ENCODE peak calls at places on chromosomes 6 and 20, in four cellular contexts. One of them, this sample, is unnamed.

GRCh38 chr6:5846335-5846734 is 160.4 kb downstream of the NRN1 start:
- DNase-seq in GM12878: no peak
- DNase-seq in HepG2: no peak
- DNase-seq in K562: no peak
- DNase-seq in this sample: no peak

GRCh38 chr6:27662770-27663169 is 189.9 kb upstream of the ZNF184 start:
- DNase-seq in K562: no peak
- DNase-seq in GM12878: no peak
- DNase-seq in HepG2: no peak
- DNase-seq in this sample: no peak

GRCh38 chr6:79466222-79466834 is 70.9 kb downstream of the LCA5 start:
- DNase-seq in HepG2: no peak
- DNase-seq in K562: no peak
- DNase-seq in GM12878: no peak
- DNase-seq in this sample: peak

GRCh38 chr6:26122793-26123674 is 35.8 kb downstream of the HFE start:
- DNase-seq in HepG2: peak
- DNase-seq in GM12878: peak
- DNase-seq in K562: peak
- DNase-seq in this sample: peak

GRCh38 chr6:112571886-112572285 is 224.8 kb downstream of the RFPL4B start:
- DNase-seq in GM12878: no peak
- DNase-seq in HepG2: no peak
- DNase-seq in K562: no peak
- DNase-seq in this sample: no peak

GRCh38 chr6:144150673-144151009 is 324 bp downstream of the STX11 start:
- DNase-seq in GM12878: no peak
- DNase-seq in K562: peak
- DNase-seq in HepG2: no peak
- DNase-seq in this sample: peak

GRCh38 chr6:12751694-12752304 is 35.2 kb downstream of the PHACTR1 start:
- DNase-seq in GM12878: no peak
- DNase-seq in HepG2: peak
- DNase-seq in K562: peak
- DNase-seq in this sample: peak

GRCh38 chr6:1229301-1229700 is 82.6 kb upstream of the FOXQ1 start:
- DNase-seq in GM12878: no peak
- DNase-seq in HepG2: no peak
- DNase-seq in K562: no peak
- DNase-seq in this sample: no peak

GRCh38 chr20:52104546-52105044 is 87.0 kb downstream of the ZFP64 start:
- DNase-seq in HepG2: no peak
- DNase-seq in GM12878: no peak
- DNase-seq in K562: no peak
- DNase-seq in this sample: peak

GRCh38 chr6:101961357-101961756 is 567.8 kb downstream of the GRIK2 start:
- DNase-seq in K562: no peak
- DNase-seq in GM12878: no peak
- DNase-seq in HepG2: no peak
- DNase-seq in this sample: no peak

GRCh38 chr20:25669826-25670422 is 26.7 kb downstream of the ZNF337 start:
- DNase-seq in K562: no peak
- DNase-seq in GM12878: no peak
- DNase-seq in HepG2: peak
- DNase-seq in this sample: peak

GRCh38 chr20:43508604-43509040 is 1.1 kb downstream of the L3MBTL1 start:
- DNase-seq in K562: peak
- DNase-seq in HepG2: no peak
- DNase-seq in GM12878: no peak
- DNase-seq in this sample: no peak

GRCh38 chr6:93376026-93376540 is 43.3 kb downstream of the EPHA7 start:
- DNase-seq in HepG2: no peak
- DNase-seq in GM12878: no peak
- DNase-seq in K562: no peak
- DNase-seq in this sample: no peak

GRCh38 chr6:17454316-17455005 is 61.1 kb downstream of the CAP2 start:
- DNase-seq in HepG2: no peak
- DNase-seq in GM12878: no peak
- DNase-seq in K562: no peak
- DNase-seq in this sample: no peak

GRCh38 chr6:11868392-11868791 is 89.8 kb upstream of the ADTRP start:
- DNase-seq in HepG2: no peak
- DNase-seq in K562: no peak
- DNase-seq in GM12878: no peak
- DNase-seq in this sample: no peak

GRCh38 chr6:37819802-37820712 is 530 bp downstream of the ZFAND3 start:
- DNase-seq in K562: peak
- DNase-seq in HepG2: peak
- DNase-seq in GM12878: peak
- DNase-seq in this sample: peak

GRCh38 chr6:116159782-116160524 is 34.0 kb upstream of the COL10A1 start:
- DNase-seq in GM12878: no peak
- DNase-seq in HepG2: no peak
- DNase-seq in K562: no peak
- DNase-seq in this sample: no peak

GRCh38 chr6:127102299-127102698 is 16.2 kb upstream of the RSPO3 start:
- DNase-seq in GM12878: no peak
- DNase-seq in K562: no peak
- DNase-seq in HepG2: no peak
- DNase-seq in this sample: no peak

GRCh38 chr20:43448748-43449535 is 8.8 kb upstream of the SRSF6 start:
- DNase-seq in GM12878: peak
- DNase-seq in K562: peak
- DNase-seq in HepG2: peak
- DNase-seq in this sample: peak

GRCh38 chr6:158628542-158628941 is 16.0 kb downstream of the DYNLT1 start:
- DNase-seq in K562: no peak
- DNase-seq in HepG2: no peak
- DNase-seq in GM12878: no peak
- DNase-seq in this sample: no peak

GRCh38 chr6:6556162-6556737 is 32.3 kb upstream of the LY86 start:
- DNase-seq in HepG2: no peak
- DNase-seq in K562: no peak
- DNase-seq in GM12878: no peak
- DNase-seq in this sample: no peak

GRCh38 chr6:51289041-51289440 is 470.4 kb downstream of the TFAP2B start:
- DNase-seq in K562: no peak
- DNase-seq in HepG2: no peak
- DNase-seq in GM12878: no peak
- DNase-seq in this sample: no peak

DNA sequence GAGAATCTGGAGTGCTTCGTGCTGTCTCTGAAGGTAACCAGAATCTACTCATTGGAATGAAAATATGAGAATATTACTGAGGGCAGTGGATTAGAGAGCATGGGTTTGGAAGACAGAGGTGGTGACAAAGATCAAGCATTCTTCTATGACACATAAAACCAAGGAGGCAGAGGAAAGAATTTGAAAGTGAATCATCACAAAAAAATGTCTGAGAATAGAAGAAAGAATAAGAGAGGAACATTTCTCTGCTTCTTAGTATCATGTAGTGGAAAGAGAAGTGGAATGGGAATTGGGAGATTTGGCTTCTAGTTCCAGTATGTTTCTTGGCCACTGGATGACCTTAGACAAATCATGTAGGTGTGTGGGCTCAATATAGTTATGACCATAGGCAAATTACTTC is 474.0 kb downstream of the TFAP2B start:
- DNase-seq in HepG2: no peak
- DNase-seq in K562: no peak
- DNase-seq in GM12878: no peak
- DNase-seq in this sample: no peak
- TF ChIP-seq FOXK2 in HepG2: no peak
- TF ChIP-seq FOXK2 in K562: no peak
- TF ChIP-seq FOXK2 in GM12878: no peak
- TF ChIP-seq FOXK2 in this sample: no peak

DNA sequence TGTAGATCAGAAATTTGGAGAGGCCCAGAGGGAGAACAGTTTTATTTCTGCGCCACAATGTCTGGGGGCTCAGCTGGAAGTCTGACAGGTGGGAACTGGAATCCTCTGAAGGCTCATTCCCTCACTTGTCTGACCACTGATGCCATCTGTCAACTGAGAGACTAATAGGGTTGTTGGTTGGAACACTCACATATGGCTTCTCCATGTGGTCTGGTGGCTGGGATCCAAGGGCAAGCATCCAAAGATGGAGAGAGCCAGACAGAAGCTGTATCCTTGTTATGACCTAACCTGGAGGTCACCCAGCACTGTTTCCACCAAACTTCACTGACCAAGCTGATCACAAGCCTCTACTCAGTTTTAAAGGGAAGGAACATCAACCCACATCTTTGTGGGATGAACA is 117.9 kb upstream of the AKAP12 start:
- DNase-seq in K562: no peak
- DNase-seq in HepG2: no peak
- DNase-seq in GM12878: no peak
- DNase-seq in this sample: no peak
- TF ChIP-seq FOXK2 in K562: no peak
- TF ChIP-seq FOXK2 in HepG2: no peak
- TF ChIP-seq FOXK2 in GM12878: no peak
- TF ChIP-seq FOXK2 in this sample: no peak

GRCh38 chr20:50720582-50720981 is 10.8 kb upstream of the PARD6B start:
- DNase-seq in HepG2: no peak
- DNase-seq in K562: no peak
- DNase-seq in GM12878: no peak
- DNase-seq in this sample: no peak

GRCh38 chr20:50722466-50723155 is 8.8 kb upstream of the PARD6B start:
- DNase-seq in K562: no peak
- DNase-seq in HepG2: no peak
- DNase-seq in GM12878: no peak
- DNase-seq in this sample: no peak

GRCh38 chr20:50723672-50724071 is 7.7 kb upstream of the PARD6B start:
- DNase-seq in K562: no peak
- DNase-seq in HepG2: no peak
- DNase-seq in GM12878: no peak
- DNase-seq in this sample: no peak

GRCh38 chr20:50724112-50724724 is 7.2 kb upstream of the PARD6B start:
- DNase-seq in K562: no peak
- DNase-seq in HepG2: no peak
- DNase-seq in GM12878: no peak
- DNase-seq in this sample: no peak

DNA sequence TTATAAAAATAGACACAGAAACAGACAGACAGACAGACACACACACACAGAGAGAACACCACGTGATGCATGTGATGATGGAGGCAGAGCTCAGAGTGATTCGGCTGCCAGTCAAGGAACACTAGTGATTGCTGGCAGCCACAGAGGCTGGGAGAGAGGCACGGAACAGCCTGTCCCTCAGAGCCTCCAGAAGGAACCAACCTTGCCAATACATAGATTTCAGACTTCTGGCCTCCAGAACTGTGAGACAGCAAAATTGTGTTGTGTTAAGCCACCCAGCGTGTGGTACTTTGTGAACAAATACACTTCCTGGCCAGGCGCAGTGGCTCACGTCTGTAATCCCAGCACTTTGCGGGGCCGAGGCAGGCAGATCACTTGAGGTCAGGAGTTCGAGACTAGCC is 9.5 kb upstream of the PARD6B start:
- DNase-seq in GM12878: no peak
- DNase-seq in K562: no peak
- DNase-seq in HepG2: no peak
- DNase-seq in this sample: no peak
- TF ChIP-seq FOXK2 in GM12878: no peak
- TF ChIP-seq FOXK2 in K562: no peak
- TF ChIP-seq FOXK2 in HepG2: no peak
- TF ChIP-seq FOXK2 in this sample: no peak

DNA sequence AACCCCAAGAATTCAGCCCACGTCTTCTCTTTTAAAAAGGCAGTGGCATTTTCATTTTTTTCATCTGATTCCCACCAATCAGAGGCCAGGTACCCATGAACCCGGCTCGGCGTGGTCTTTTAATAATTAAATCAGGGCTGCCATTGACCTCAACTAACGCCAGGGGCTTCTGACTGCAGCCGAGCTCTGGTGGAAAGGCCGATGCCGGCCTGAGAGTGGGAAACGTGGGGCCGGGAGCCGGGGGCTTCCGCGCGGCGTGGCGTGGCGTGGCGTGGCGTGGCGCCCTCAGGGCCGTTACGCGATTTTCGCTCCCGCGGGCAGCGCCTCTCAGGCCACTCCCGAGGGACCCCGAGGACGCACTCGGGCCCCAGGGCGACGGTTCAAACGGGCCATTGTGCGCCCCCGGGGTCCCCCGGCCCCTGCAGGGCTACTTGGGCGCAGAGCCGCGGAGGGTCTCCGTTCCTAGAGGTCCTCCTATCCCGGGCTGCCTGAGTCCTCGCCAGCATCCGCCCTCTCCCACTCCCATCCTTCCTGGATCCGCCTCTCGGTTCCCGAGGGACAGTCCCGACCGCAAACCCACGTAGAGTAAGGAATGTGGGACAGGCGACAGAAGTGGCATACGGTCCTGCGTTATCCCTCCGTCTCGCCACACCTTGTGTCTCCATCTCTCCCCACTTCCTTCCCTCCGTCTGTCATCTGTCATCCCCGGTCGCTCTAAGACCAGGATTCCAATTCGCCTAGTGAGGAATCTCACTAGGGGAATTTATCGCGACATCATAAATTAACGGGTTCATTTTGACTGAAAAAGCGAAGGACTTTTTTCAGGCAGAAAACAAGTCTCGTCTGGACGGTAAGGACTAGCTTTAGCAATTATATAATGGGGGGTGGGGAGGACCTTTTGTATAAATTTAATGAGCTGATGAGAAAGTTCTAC is 876 bp upstream of the TBPL1 start:
- DNase-seq in K562: peak
- DNase-seq in HepG2: peak
- DNase-seq in GM12878: no peak
- DNase-seq in this sample: peak
- TF ChIP-seq FOXK2 in K562: no peak
- TF ChIP-seq FOXK2 in HepG2: no peak
- TF ChIP-seq FOXK2 in GM12878: no peak
- TF ChIP-seq FOXK2 in this sample: no peak

GRCh38 chr6:157424491-157425020 is 43.6 kb downstream of the ZDHHC14 start:
- DNase-seq in GM12878: no peak
- DNase-seq in K562: no peak
- DNase-seq in HepG2: peak
- DNase-seq in this sample: no peak

GRCh38 chr6:157420497-157420896 is 39.5 kb downstream of the ZDHHC14 start:
- DNase-seq in GM12878: no peak
- DNase-seq in HepG2: no peak
- DNase-seq in K562: no peak
- DNase-seq in this sample: no peak
- TF ChIP-seq FOXK2 in GM12878: no peak
- TF ChIP-seq FOXK2 in HepG2: no peak
- TF ChIP-seq FOXK2 in K562: no peak
- TF ChIP-seq FOXK2 in this sample: no peak

DNA sequence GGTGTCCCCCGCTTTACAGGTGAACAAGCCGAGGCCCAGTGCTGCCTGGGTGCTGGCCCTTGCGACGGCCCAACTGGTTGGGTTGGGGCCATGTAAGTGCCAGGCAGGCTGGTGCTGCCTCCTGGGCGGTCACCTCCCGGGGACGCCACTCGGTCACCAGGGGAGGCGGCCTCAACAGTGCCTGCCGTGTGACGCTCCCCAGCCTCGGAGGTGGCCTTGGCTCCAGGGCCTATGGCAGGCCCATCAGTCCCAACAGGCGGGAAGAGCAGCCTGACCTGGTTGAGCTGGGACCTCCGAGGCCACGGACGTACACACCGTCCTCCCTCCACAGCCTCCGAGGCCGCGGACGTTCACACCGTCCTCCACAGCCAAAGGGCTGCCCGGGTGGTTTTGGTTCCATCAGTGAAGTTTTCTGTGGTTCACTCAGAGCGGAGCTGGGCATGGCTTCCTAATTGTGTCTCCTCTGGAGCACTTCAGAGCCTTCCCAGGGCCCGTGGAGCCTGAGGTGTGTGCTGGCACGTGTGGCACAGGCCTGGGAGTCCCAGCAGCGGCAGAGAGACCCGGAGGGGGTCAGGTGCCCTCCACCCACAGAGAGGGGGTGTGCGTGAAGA is 19.3 kb upstream of the SLCO4A1 start:
- DNase-seq in GM12878: no peak
- DNase-seq in HepG2: no peak
- DNase-seq in K562: no peak
- DNase-seq in this sample: no peak
- TF ChIP-seq FOXK2 in GM12878: no peak
- TF ChIP-seq FOXK2 in HepG2: no peak
- TF ChIP-seq FOXK2 in K562: no peak
- TF ChIP-seq FOXK2 in this sample: no peak